ENCODE peak calls at places on chromosomes 3 and 15, in eight cellular contexts. S is NCI-H748 treated with DMSO at 0.1 percent for 48 hours; N is T1000; O is stimulated activated CD8-positive, alpha-beta memory T cell treated with anti-CD3 and anti-CD28 coated beads, Interleukin-7, amount 100 ng/mL, for 4 hours; U is Daoy; X is cardiac muscle cell; W is GF-D8; F is bronchial epithelial cell. R is an unnamed sample.

GRCh38 chr15:65730560-65731172 is 61.4 kb downstream of the DENND4A start:
- DNase-seq in U (no peak), W (no peak), F (peak; percentile 20), S (no peak), O (no peak), X (no peak), N (no peak), R (no peak)

GRCh38 chr15:35690698-35691116 is 144.7 kb upstream of the DPH6 start:
- DNase-seq in F (no peak), S (no peak), W (no peak), O (no peak), N (no peak), U (peak; percentile 71), X (no peak), R (no peak)

GRCh38 chr15:98809273-98809672 is 160.9 kb downstream of the IGF1R start:
- DNase-seq in W (no peak), S (no peak), N (no peak), F (no peak), U (no peak), X (no peak), O (no peak), R (no peak)

GRCh38 chr15:65676123-65676522 is 54.4 kb downstream of the SLC24A1 start:
- DNase-seq in U (no peak), X (no peak), S (no peak), N (no peak), F (no peak), O (no peak), W (no peak), R (no peak)

GRCh38 chr3:20811006-20811405 is 625.0 kb upstream of the SGO1 start:
- DNase-seq in O (no peak), F (no peak), W (no peak), S (no peak), U (no peak), X (no peak), N (no peak), R (no peak)

GRCh38 chr15:69825941-69826817 is 271.5 kb downstream of the TLE3 start:
- DNase-seq in S (no peak), W (no peak), X (no peak), F (no peak), N (no peak), U (no peak), O (no peak), R (no peak)

GRCh38 chr15:61653110-61653509 is 407.1 kb downstream of the VPS13C start:
- DNase-seq in N (no peak), F (no peak), X (no peak), U (peak; percentile 31), W (no peak), S (no peak), O (no peak), R (no peak)

GRCh38 chr15:33096134-33096533 is 98.4 kb downstream of the FMN1 start:
- DNase-seq in S (no peak), O (no peak), F (no peak), X (no peak), U (no peak), N (no peak), W (no peak), R (no peak)

GRCh38 chr15:100112061-100112420 is 229.7 kb downstream of the ADAMTS17 start:
- DNase-seq in W (no peak), X (no peak), N (no peak), U (no peak), O (no peak), F (no peak), S (no peak), R (no peak)

GRCh38 chr15:74420193-74420905 is 13.4 kb downstream of the SEMA7A start:
- DNase-seq in O (no peak), X (no peak), N (no peak), F (no peak), W (no peak), U (peak; percentile 58), S (no peak), R (no peak)

GRCh38 chr15:70791248-70791647 is 27.9 kb upstream of the UACA start:
- DNase-seq in S (no peak), N (no peak), W (no peak), O (no peak), X (no peak), U (no peak), F (no peak), R (no peak)

GRCh38 chr3:27085849-27086248 is 283.3 kb downstream of the NEK10 start:
- DNase-seq in S (no peak), U (no peak), N (no peak), W (no peak), X (no peak), O (no peak), F (no peak), R (no peak)

R was measured in DND-41.